ENCODE peak calls at places on chromosomes 6 and 20, in four cellular contexts. X is tibial artery, H is GM23338, Z is fibroblast of pulmonary artery. L is an unnamed sample.

GRCh38 chr6:148530976-148531375 is 188.3 kb downstream of the SASH1 start:
- DNase-seq in X (no peak), H (no peak), Z (peak), L (no peak)

GRCh38 chr20:38275815-38276550 is 15.4 kb upstream of the KIAA1755 start:
- DNase-seq in X (peak), H (no peak), Z (peak), L (peak)

GRCh38 chr20:1299522-1299921 is 29.4 kb downstream of the SDCBP2 start:
- DNase-seq in X (peak), H (peak), Z (no peak), L (no peak)

GRCh38 chr6:166257911-166258318 is 50.3 kb downstream of the PRR18 start:
- DNase-seq in X (no peak), H (no peak), Z (no peak), L (no peak)

GRCh38 chr6:3159805-3160781 is 2.7 kb upstream of the TUBB2A start:
- DNase-seq in X (no peak), H (peak), Z (peak), L (peak)

GRCh38 chr6:90109141-90109540 is 187.5 kb downstream of the BACH2 start:
- DNase-seq in X (no peak), H (no peak), Z (no peak), L (no peak)

GRCh38 chr6:128208078-128208477 is 307.2 kb upstream of the THEMIS start:
- DNase-seq in X (no peak), H (no peak), Z (peak), L (peak)

GRCh38 chr6:1334725-1335124 is 22.8 kb downstream of the FOXQ1 start:
- DNase-seq in X (no peak), H (peak), Z (no peak), L (no peak)

GRCh38 chr20:1758765-1759164 is 101.2 kb upstream of the SIRPG start:
- DNase-seq in X (no peak), H (no peak), Z (no peak), L (no peak)

GRCh38 chr20:17500826-17501225 is 30.4 kb downstream of the BFSP1 start:
- DNase-seq in X (no peak), H (no peak), Z (no peak), L (no peak)

GRCh38 chr20:22387452-22387851 is 196.9 kb downstream of the FOXA2 start:
- DNase-seq in X (no peak), H (no peak), Z (no peak), L (no peak)

GRCh38 chr6:6717953-6718352 is 129.4 kb downstream of the LY86 start:
- DNase-seq in X (no peak), H (no peak), Z (peak), L (peak)

GRCh38 chr20:58174708-58175287 is 53.7 kb downstream of the ANKRD60 start:
- DNase-seq in X (peak), H (no peak), Z (no peak), L (peak)

GRCh38 chr20:13046409-13046808 is 37.6 kb downstream of the SPTLC3 start:
- DNase-seq in X (no peak), H (no peak), Z (no peak), L (no peak)

GRCh38 chr6:116073765-116074450 is 13.2 kb upstream of the FRK start:
- DNase-seq in X (no peak), H (no peak), Z (peak), L (peak)

GRCh38 chr6:3290501-3291211 is 31.9 kb downstream of the PSMG4 start:
- DNase-seq in X (peak), H (no peak), Z (no peak), L (no peak)

GRCh38 chr20:51417745-51418529 is 124.6 kb downstream of the NFATC2 start:
- DNase-seq in X (no peak), H (peak), Z (no peak), L (no peak)

GRCh38 chr20:57919059-57919458 is 209.2 kb upstream of the PMEPA1 start:
- DNase-seq in X (no peak), H (no peak), Z (no peak), L (no peak)

GRCh38 chr6:44576132-44576601 is 188.7 kb downstream of the CDC5L start:
- DNase-seq in X (no peak), H (no peak), Z (peak), L (no peak)

DNA sequence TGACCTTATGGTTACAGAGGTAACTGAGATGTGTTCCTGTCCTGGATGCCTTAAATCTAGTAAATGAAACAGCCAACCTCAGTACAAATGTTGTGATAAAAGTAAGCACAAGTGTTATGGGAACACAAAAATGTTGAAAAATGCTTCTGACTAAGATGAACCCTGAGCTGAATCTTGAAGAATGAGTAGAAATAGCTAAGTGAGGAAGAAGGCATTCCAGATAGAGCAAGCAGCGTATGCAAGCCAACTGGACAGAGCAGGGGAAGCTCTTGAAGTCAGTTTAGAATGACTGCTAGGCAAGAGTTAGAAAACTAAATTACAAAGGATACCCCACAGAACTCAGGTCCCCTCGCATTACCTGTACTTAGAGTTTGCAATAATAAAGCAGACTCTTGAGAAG is 2.1 kb downstream of the FBXO9 start:
- DNase-seq in X (no peak), H (no peak), Z (no peak), L (no peak)
- H3K4me3 ChIP-seq in X (no peak), H (no peak), Z (no peak), L (peak)

DNA sequence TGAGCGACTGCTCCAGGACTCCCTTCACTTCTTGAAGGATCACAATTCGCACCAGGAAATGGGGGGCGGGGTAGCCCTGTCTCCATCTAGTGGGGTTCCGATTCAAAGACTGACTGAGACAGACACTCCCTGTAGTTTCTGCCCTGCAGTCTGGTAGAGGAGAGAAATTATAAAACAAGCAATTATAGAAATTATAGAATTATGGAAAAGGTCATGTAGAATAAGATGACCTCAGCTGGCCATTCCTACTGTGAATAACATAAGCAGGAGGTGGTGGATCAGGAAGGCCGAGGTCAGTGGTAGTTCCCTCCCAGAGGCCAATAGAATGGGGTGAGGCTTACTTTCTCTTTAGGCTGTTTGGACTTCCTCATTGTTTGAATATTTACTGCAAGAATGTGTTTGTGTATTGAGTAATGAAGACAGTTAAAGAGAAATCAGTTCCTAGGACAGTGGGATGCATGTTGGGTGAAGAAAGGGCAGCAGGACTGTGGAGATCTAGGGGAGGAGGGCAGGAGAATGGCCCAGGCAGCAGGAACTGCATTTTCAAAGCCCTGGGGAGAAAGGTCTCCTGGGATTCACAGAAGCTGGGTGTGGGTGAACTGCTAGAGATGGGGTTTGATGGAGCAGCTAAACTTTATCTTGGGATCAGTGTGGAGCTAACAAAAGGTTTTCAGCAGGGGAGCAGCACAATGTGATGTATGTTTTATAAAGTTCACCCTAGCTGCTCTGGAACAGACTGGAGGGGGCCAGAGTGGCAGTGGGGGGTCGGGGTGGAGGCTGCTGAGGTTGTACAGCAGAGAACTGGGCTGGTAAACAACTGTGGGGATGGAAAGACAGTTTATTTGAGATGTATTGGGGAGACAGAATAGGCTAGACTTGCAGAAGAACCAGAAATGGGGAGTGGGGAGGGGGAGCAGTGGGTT is 2.1 kb downstream of the ZNF341 start:
- DNase-seq in X (no peak), H (peak), Z (peak), L (peak)
- H3K4me3 ChIP-seq in X (no peak), H (no peak), Z (no peak), L (no peak)

GRCh38 chr20:34215711-34216381 is 25.4 kb upstream of the ASIP start:
- DNase-seq in X (peak), H (peak), Z (peak), L (peak)
- H3K4me3 ChIP-seq in X (peak), H (peak), Z (peak), L (peak)

DNA sequence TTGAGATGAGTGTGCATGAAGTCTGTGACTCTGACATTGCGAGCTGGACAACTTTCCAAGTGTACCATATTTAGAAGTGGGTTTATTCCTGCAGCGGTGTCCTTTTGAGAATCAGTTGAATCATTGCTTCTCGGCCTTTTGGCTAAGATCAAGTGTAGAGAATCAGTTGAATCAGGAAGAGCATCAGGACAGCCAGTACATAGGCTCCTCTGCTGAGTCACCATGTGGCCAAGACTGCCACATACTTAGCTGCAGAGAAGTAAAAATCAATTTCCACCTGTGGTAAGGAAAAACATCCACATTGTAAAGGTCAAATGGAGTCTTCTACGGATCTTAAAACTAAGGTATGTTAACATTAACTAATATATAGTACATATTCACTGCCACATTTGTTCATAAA is 428.4 kb upstream of the MARCKS start:
- DNase-seq in X (no peak), H (no peak), Z (no peak), L (no peak)
- H3K4me3 ChIP-seq in X (no peak), H (no peak), Z (no peak), L (no peak)

GRCh38 chr6:16757332-16757731 is 3.9 kb downstream of the ATXN1 start:
- DNase-seq in X (no peak), H (no peak), Z (no peak), L (peak)
- H3K4me3 ChIP-seq in X (no peak), H (no peak), Z (no peak), L (no peak)

GRCh38 chr20:45835230-45836224 is 1.9 kb downstream of the SNX21 start:
- DNase-seq in X (peak), H (no peak), Z (peak), L (peak)
- H3K4me3 ChIP-seq in X (peak), H (peak), Z (peak), L (peak)

L was measured in fibroblast of villous mesenchyme.